ENCODE peak calls at places on chromosome 9, in seven cellular contexts. H is stomach, L is PC-3, B is neural progenitor cell, C is mammary epithelial cell, A is spleen, P is breast epithelium. E is an unnamed sample. For H3K27me3, the result is how much of the 10 kb centered on the place peaks cover.

GRCh38 chr9:2621678-2622360 is at the start of gene VLDLR:
- DNase-seq in C (peak), P (peak), L (no peak), A (peak), B (peak), H (peak), E (peak)

GRCh38 chr9:98248737-98249474 is 6.5 kb downstream of the TBC1D2 start:
- DNase-seq in A (peak), B (no peak), C (peak), L (peak), P (no peak), H (peak), E (peak)

GRCh38 chr9:90458485-90458884 is 184.1 kb downstream of the DIRAS2 start:
- DNase-seq in H (peak), P (no peak), L (peak), B (peak), A (no peak), C (no peak), E (no peak)

GRCh38 chr9:90642570-90643539 is at the start of gene DIRAS2:
- DNase-seq in H (peak), L (peak), P (peak), B (peak), C (peak), A (peak), E (peak)

GRCh38 chr9:126546036-126546435 is 67.7 kb upstream of the LMX1B start:
- DNase-seq in H (no peak), B (no peak), A (peak), C (no peak), L (no peak), P (no peak), E (no peak)

GRCh38 chr9:127550277-127550676 is 61.8 kb upstream of the STXBP1 start:
- DNase-seq in B (no peak), C (no peak), H (no peak), P (no peak), L (no peak), A (no peak), E (no peak)

GRCh38 chr9:117074782-117075510 is 339.9 kb downstream of the ASTN2 start:
- DNase-seq in L (no peak), H (no peak), P (no peak), B (peak), C (no peak), A (no peak), E (no peak)

GRCh38 chr9:124392855-124393460 is 22.3 kb downstream of the PSMB7 start:
- DNase-seq in H (no peak), A (no peak), B (peak), P (no peak), L (peak), C (peak), E (no peak)

GRCh38 chr9:78298046-78298511 is 1.2 kb downstream of the PSAT1 start:
- DNase-seq in L (peak), A (no peak), H (no peak), B (peak), C (no peak), P (no peak), E (no peak)

GRCh38 chr9:112629890-112630485 is 87.9 kb downstream of the INIP start:
- DNase-seq in A (no peak), H (no peak), P (no peak), C (no peak), B (peak), L (no peak), E (no peak)

GRCh38 chr9:134217431-134218210 is 53.3 kb upstream of the RNU6ATAC start:
- DNase-seq in L (peak), C (no peak), A (peak), B (peak), H (no peak), P (no peak), E (no peak)

GRCh38 chr9:108800632-108801099 is 55.1 kb downstream of the ACTL7B start:
- DNase-seq in H (no peak), B (no peak), P (no peak), L (no peak), A (no peak), C (no peak), E (no peak)

GRCh38 chr9:33921967-33922895 is 105.3 kb downstream of the UBE2R2 start:
- DNase-seq in L (peak), A (peak), H (no peak), C (no peak), P (no peak), B (peak), E (no peak)

GRCh38 chr9:2489838-2490314 is 131.7 kb upstream of the VLDLR start:
- DNase-seq in P (no peak), C (no peak), L (no peak), A (no peak), H (no peak), B (peak), E (no peak)

GRCh38 chr9:79221084-79221483 is 350.7 kb upstream of the TLE4 start:
- DNase-seq in P (no peak), C (peak), A (no peak), H (no peak), B (no peak), L (peak), E (no peak)

GRCh38 chr9:19641046-19641445 is 147.8 kb downstream of the SLC24A2 start:
- DNase-seq in C (no peak), L (peak), B (peak), H (no peak), P (no peak), A (no peak), E (no peak)

GRCh38 chr9:90167920-90168319 is 474.7 kb downstream of the DIRAS2 start:
- DNase-seq in P (no peak), A (no peak), H (no peak), C (no peak), L (no peak), B (no peak), E (peak)

GRCh38 chr9:77495834-77496671 is 152.1 kb downstream of the GNA14 start:
- DNase-seq in H (no peak), P (no peak), A (no peak), B (no peak), L (peak), C (peak), E (no peak)

GRCh38 chr9:98219364-98219716 is 26.9 kb upstream of the CORO2A start:
- DNase-seq in P (no peak), H (no peak), L (peak), C (no peak), B (no peak), A (peak), E (no peak)

GRCh38 chr9:109190151-109190550 is 23.1 kb upstream of the FRRS1L start:
- DNase-seq in H (no peak), L (peak), A (no peak), P (no peak), C (no peak), B (no peak), E (no peak)

GRCh38 chr9:99809586-99810357 is 11.9 kb upstream of the NR4A3 start:
- DNase-seq in B (no peak), L (peak), P (no peak), A (no peak), H (no peak), C (peak), E (no peak)

GRCh38 chr9:113979713-113980086 is 98.4 kb downstream of the AMBP start:
- DNase-seq in H (no peak), L (no peak), A (no peak), B (no peak), P (no peak), C (no peak), E (no peak)

GRCh38 chr9:121674952-121675351 is 23.5 kb downstream of the DAB2IP start:
- DNase-seq in H (no peak), A (peak), C (peak), P (no peak), B (no peak), L (peak), E (no peak)

GRCh38 chr9:128118971-128119665 is 8.4 kb downstream of the PTGES2 start:
- DNase-seq in B (no peak), L (no peak), P (no peak), A (peak), H (peak), C (no peak), E (no peak)

GRCh38 chr9:114413909-114414308 is 26.1 kb upstream of the AKNA start:
- DNase-seq in L (no peak), C (no peak), B (no peak), H (no peak), P (no peak), A (no peak), E (no peak)

GRCh38 chr9:34124103-34124502 is 2.4 kb downstream of the DCAF12 start:
- DNase-seq in P (no peak), A (peak), L (no peak), H (no peak), B (no peak), C (no peak), E (no peak)

GRCh38 chr9:123225374-123225813 is 43.0 kb downstream of the STRBP start:
- DNase-seq in L (peak), A (no peak), P (no peak), B (peak), H (no peak), C (peak), E (no peak)

GRCh38 chr9:37151802-37152201 is 31.4 kb downstream of the ZCCHC7 start:
- DNase-seq in A (no peak), H (no peak), B (no peak), P (no peak), L (no peak), C (no peak), E (no peak)

GRCh38 chr9:75378036-75378435 is 289.7 kb downstream of the OSTF1 start:
- DNase-seq in A (no peak), H (no peak), C (no peak), P (no peak), B (no peak), L (no peak), E (peak)

GRCh38 chr9:34513567-34514214 is 9.1 kb downstream of the ENHO start:
- DNase-seq in B (peak), P (no peak), A (no peak), H (peak), C (no peak), L (peak), E (no peak)

GRCh38 chr9:94643746-94644145 is 4.4 kb upstream of the FBP1 start:
- DNase-seq in L (no peak), A (no peak), B (no peak), C (no peak), H (no peak), P (no peak), E (no peak)

GRCh38 chr9:94645901-94646300 is 6.6 kb upstream of the FBP1 start:
- DNase-seq in P (no peak), L (no peak), H (no peak), C (no peak), B (no peak), A (no peak), E (no peak)

GRCh38 chr9:94642526-94642925 is 3.2 kb upstream of the FBP1 start:
- DNase-seq in H (no peak), P (no peak), A (no peak), B (no peak), L (no peak), C (no peak), E (no peak)

GRCh38 chr9:94644543-94644942 is 5.2 kb upstream of the FBP1 start:
- DNase-seq in B (no peak), P (no peak), C (no peak), L (no peak), H (no peak), A (no peak), E (no peak)

GRCh38 chr9:94643176-94643575 is 3.9 kb upstream of the FBP1 start:
- DNase-seq in H (no peak), C (no peak), L (no peak), B (no peak), A (no peak), P (no peak), E (peak)
- H3K27me3 ChIP-seq in H (under half), C (under half), L (under half), B (under half), A (under half), P (under half), E (under half)

DNA sequence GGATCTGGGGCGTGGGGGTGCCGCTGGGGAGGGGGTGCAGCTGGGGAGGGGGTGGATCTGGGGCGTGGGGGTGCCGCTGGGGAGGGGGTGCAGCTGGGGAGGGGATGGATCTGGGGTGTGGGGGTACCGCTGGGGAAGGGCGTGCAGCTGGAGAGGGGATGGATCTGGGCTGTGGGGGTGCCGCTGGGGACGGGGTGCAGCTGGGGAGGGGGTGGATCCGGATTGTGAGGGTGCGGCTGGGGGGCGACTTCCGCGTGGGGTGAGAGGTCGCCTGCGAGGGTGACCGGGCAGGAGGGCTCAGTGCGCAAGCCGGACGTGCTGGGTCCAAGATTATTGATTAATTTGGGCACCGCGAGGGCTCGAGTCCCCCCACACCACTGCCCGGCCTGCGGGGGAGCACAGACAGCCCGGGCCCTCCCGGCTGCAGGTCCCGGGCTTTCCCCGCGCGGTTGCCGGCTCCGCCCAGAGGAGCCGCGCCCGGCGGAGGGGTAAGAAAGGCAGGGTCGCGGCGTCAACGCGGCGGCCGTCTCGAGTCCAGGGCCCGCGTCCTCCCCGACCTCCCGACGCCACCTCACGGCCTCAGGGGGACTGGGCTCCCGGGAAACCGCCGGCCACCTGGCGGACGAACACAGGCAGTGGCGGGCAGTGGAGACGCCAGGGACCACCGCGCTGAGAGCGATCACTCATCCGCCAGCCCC is 572 bp upstream of the MRPL41 start:
- DNase-seq in H (no peak), L (peak), P (no peak), B (peak), C (peak), A (peak), E (peak)
- TF ChIP-seq CTCF in H (no peak), L (peak), P (peak), B (peak), C (peak), A (peak), E (peak)

GRCh38 chr9:136021891-136022681 is 60.9 kb upstream of the UBAC1 start:
- DNase-seq in H (no peak), A (no peak), P (peak), L (no peak), C (no peak), B (no peak), E (no peak)
- H3K27me3 ChIP-seq in H (under half), A (under half), P (under half), L (under half), C (under half), B (under half), E (under half)

DNA sequence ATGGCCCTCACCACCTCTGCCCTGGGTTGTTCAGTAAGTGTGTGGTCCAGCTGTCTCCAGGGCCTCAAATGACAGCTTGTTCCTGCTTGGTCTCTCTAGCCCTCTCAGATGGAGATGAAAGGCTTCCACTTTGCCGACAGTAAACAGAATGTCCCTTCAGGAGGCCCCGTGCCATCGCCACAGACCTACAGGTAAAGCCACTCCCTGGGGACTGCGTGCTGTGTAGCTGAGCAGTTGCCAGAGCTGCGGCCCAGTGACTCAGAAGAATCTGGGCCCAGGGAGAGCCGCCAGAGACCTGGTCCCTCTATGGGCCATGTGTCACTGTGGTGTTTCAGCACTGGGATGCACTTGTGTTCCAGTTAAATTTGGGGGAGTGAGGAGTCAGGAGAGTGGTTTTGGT is 10.6 kb upstream of the POMT1 start:
- DNase-seq in H (no peak), B (no peak), C (no peak), L (no peak), P (no peak), A (no peak), E (no peak)
- TF ChIP-seq CTCF in H (no peak), B (no peak), C (no peak), L (no peak), P (no peak), A (no peak), E (no peak)